ENCODE peak calls at places on chromosomes 12 and 14, in five cellular contexts. M is A549, U is LNCaP clone FGC, C is glutamatergic neuron, G is Peyer's patch. H is an unnamed sample.

GRCh38 chr14:41950428-41950827 is 343.8 kb downstream of the LRFN5 start:
- DNase-seq in M (no peak), U (no peak), C (no peak), G (no peak), H (no peak)

GRCh38 chr12:16344269-16344668 is 3.2 kb upstream of the MGST1 start:
- DNase-seq in M (no peak), U (no peak), C (no peak), G (no peak), H (no peak)

GRCh38 chr12:26878661-26879119 is 45.7 kb upstream of the ITPR2 start:
- DNase-seq in M (no peak), U (peak), C (peak), G (peak), H (no peak)

GRCh38 chr14:60654303-60654925 is 5.1 kb upstream of the SIX1 start:
- DNase-seq in M (no peak), U (no peak), C (no peak), G (no peak), H (no peak)

GRCh38 chr12:131592972-131593371 is 117.9 kb upstream of the SFSWAP start:
- DNase-seq in M (no peak), U (no peak), C (peak), G (no peak), H (no peak)

GRCh38 chr12:65876898-65877721 is 52.8 kb downstream of the HMGA2 start:
- DNase-seq in M (no peak), U (no peak), C (no peak), G (no peak), H (no peak)

GRCh38 chr12:32455607-32456063 is 56.3 kb downstream of the FGD4 start:
- DNase-seq in M (peak), U (peak), C (no peak), G (no peak), H (peak)

GRCh38 chr14:95244587-95244986 is 75.1 kb downstream of the CLMN start:
- DNase-seq in M (no peak), U (no peak), C (no peak), G (no peak), H (no peak)

GRCh38 chr14:83379371-83379770 is 1845.7 kb upstream of the SEL1L start:
- DNase-seq in M (no peak), U (no peak), C (no peak), G (no peak), H (no peak)

GRCh38 chr12:91920276-91920675 is 225.4 kb downstream of the BTG1 start:
- DNase-seq in M (no peak), U (no peak), C (no peak), G (no peak), H (no peak)

GRCh38 chr12:57429473-57430116 is 1.2 kb downstream of the R3HDM2 start:
- DNase-seq in M (no peak), U (no peak), C (no peak), G (no peak), H (no peak)

GRCh38 chr12:122197612-122197966 is 5.9 kb upstream of the B3GNT4 start:
- DNase-seq in M (no peak), U (no peak), C (no peak), G (no peak), H (no peak)

GRCh38 chr12:120698677-120699076 is 11.6 kb upstream of the UNC119B start:
- DNase-seq in M (no peak), U (no peak), C (no peak), G (no peak), H (no peak)

GRCh38 chr14:34003691-34004090 is 52.8 kb upstream of the EGLN3 start:
- DNase-seq in M (no peak), U (no peak), C (no peak), G (no peak), H (no peak)

GRCh38 chr14:54782803-54783659 is 119.6 kb downstream of the GCH1 start:
- DNase-seq in M (no peak), U (no peak), C (no peak), G (peak), H (no peak)

GRCh38 chr12:22018860-22019259 is 27.2 kb upstream of the CMAS start:
- DNase-seq in M (no peak), U (no peak), C (no peak), G (no peak), H (no peak)

GRCh38 chr12:6927379-6927991 is at the start of gene ATN1:
- DNase-seq in M (peak), U (no peak), C (peak), G (no peak), H (peak)

GRCh38 chr12:32964981-32965585 is 68.5 kb upstream of the PKP2 start:
- DNase-seq in M (no peak), U (no peak), C (no peak), G (no peak), H (no peak)

GRCh38 chr12:89939468-89940215 is 231.0 kb upstream of the ATP2B1 start:
- DNase-seq in M (no peak), U (no peak), C (no peak), G (no peak), H (no peak)

GRCh38 chr14:65040666-65041433 is 54.2 kb downstream of the FNTB start:
- DNase-seq in M (no peak), U (no peak), C (no peak), G (no peak), H (no peak)

GRCh38 chr14:53619625-53620324 is 336.9 kb downstream of the BMP4 start:
- DNase-seq in M (no peak), U (no peak), C (no peak), G (no peak), H (no peak)

GRCh38 chr14:69493038-69493437 is 8.5 kb downstream of the PLEKHD1 start:
- DNase-seq in M (no peak), U (no peak), C (no peak), G (no peak), H (no peak)

GRCh38 chr14:60274448-60274847 is 25.4 kb downstream of the PPM1A start:
- DNase-seq in M (no peak), U (no peak), C (no peak), G (no peak), H (no peak)

GRCh38 chr12:47734725-47735480 is 9.6 kb upstream of the ENDOU start:
- DNase-seq in M (no peak), U (no peak), C (peak), G (no peak), H (no peak)

GRCh38 chr12:34402899-34403705 is 380.8 kb downstream of the ALG10 start:
- DNase-seq in M (no peak), U (no peak), C (peak), G (peak), H (no peak)

GRCh38 chr12:19120795-19121194 is 8.7 kb upstream of the PLEKHA5 start:
- DNase-seq in M (no peak), U (no peak), C (no peak), G (no peak), H (no peak)

GRCh38 chr12:56999456-56999855 is 6.9 kb downstream of the ZBTB39 start:
- DNase-seq in M (no peak), U (no peak), C (no peak), G (no peak), H (no peak)

GRCh38 chr14:40394634-40395340 is 962.6 kb upstream of the FBXO33 start:
- DNase-seq in M (no peak), U (no peak), C (no peak), G (no peak), H (no peak)

GRCh38 chr14:103078860-103079587 is 5.0 kb upstream of the LBHD2 start:
- DNase-seq in M (no peak), U (no peak), C (no peak), G (no peak), H (no peak)

GRCh38 chr12:113196996-113197395 is 11.5 kb downstream of the RITA1 start:
- DNase-seq in M (peak), U (no peak), C (peak), G (peak), H (peak)

GRCh38 chr12:122116707-122117535 is 38.4 kb downstream of the MLXIP start:
- DNase-seq in M (no peak), U (no peak), C (no peak), G (no peak), H (no peak)

GRCh38 chr12:13836116-13836515 is 145.3 kb downstream of the GRIN2B start:
- DNase-seq in M (no peak), U (no peak), C (no peak), G (no peak), H (no peak)

GRCh38 chr12:47722926-47723631 is 2.2 kb downstream of the ENDOU start:
- DNase-seq in M (no peak), U (no peak), C (no peak), G (no peak), H (no peak)

GRCh38 chr14:75125617-75126016 is 1.2 kb downstream of the NEK9 start:
- DNase-seq in M (no peak), U (no peak), C (no peak), G (no peak), H (no peak)

GRCh38 chr14:68279777-68280233 is 460.2 kb downstream of the RAD51B start:
- DNase-seq in M (no peak), U (no peak), C (no peak), G (peak), H (no peak)

GRCh38 chr12:6226002-6226700 is 26.0 kb downstream of the CD9 start:
- DNase-seq in M (no peak), U (peak), C (no peak), G (no peak), H (no peak)

GRCh38 chr12:47882796-47883546 is 21.8 kb downstream of the VDR start:
- DNase-seq in M (no peak), U (no peak), C (no peak), G (no peak), H (no peak)

GRCh38 chr12:132710422-132711168 is at the start of gene PGAM5:
- DNase-seq in M (peak), U (peak), C (peak), G (peak), H (peak)
- TF ChIP-seq CTCF in M (no peak), U (peak), C (no peak), G (peak), H (no peak)

DNA sequence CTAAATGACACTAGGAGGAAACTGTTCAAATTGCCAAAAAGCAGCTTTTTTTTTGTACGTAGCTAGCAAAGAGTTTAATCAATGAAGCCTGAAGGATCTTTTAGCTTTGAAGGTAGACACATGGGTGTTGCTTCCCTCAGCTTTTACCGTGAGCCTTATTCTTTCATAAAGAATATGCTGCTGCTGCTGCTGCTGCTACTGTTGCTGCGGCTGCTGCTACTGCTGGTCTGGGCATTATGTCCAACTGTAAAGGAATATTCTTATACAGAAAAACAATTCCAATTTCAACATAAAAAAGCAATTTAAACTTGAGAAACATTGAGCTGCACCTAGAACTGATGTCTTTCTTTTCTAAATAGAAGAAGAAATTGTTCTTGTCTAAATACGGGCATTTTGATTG is 38.9 kb upstream of the PPP1R12A start:
- DNase-seq in M (no peak), U (no peak), C (no peak), G (no peak), H (no peak)
- TF ChIP-seq CTCF in M (no peak), U (no peak), C (no peak), G (no peak), H (no peak)

DNA sequence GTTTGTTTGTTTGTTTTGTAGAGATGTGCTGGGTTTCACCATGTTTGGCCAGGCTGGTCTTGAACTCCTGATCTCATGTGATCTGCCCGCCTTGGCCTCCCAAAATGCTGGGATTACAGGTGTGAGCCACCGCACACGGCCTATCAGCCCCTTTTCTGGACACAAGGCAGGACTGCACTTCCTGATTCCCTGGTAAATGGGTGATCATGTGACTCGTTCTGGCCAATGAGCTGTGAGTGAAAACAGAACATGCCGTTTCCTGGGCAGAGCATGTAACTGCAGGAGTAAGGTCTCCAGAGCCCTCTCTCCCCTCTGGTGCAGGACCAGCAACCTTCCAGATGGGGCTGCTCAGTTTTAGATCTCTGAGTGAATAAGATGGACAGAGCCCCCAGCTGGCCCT is 92.7 kb downstream of the ITPK1 start:
- DNase-seq in M (no peak), U (no peak), C (peak), G (no peak), H (no peak)
- TF ChIP-seq CTCF in M (no peak), U (no peak), C (no peak), G (no peak), H (no peak)

GRCh38 chr14:32996343-32996742 is 57.7 kb downstream of the NPAS3 start:
- DNase-seq in M (no peak), U (no peak), C (no peak), G (no peak), H (no peak)

DNA sequence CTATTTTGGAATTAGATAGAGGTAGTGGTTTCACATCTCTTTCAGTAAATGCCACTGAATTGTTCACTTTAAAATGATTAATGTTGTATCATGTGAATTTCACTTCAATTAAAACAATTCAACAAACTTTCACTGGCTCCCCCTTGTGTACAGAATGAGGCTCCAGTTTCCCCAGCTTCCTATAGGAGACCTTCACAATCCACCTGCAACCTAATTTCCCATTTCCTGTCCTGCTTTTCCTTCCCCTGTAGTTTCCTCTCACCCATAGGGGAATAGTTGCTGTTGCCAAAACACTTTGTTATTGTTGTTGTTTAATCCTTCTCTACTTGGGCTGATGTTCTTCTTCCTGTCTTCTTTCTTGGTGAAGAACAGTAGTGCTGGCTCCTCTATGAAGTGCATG is 59.8 kb downstream of the NPAS3 start:
- DNase-seq in M (no peak), U (no peak), C (no peak), G (no peak), H (no peak)
- TF ChIP-seq CTCF in M (peak), U (peak), C (no peak), G (peak), H (peak)

GRCh38 chr14:90579816-90580215 is 183.0 kb downstream of the CALM1 start:
- DNase-seq in M (no peak), U (no peak), C (no peak), G (no peak), H (no peak)
- TF ChIP-seq CTCF in M (no peak), U (no peak), C (no peak), G (no peak), H (no peak)

GRCh38 chr12:52200086-52200782 is 8.4 kb upstream of the KRT80 start:
- DNase-seq in M (no peak), U (no peak), C (peak), G (no peak), H (no peak)

GRCh38 chr12:52197371-52198231 is 5.8 kb upstream of the KRT80 start:
- DNase-seq in M (no peak), U (no peak), C (no peak), G (no peak), H (no peak)

GRCh38 chr12:52200783-52201519 is 9.1 kb upstream of the KRT80 start:
- DNase-seq in M (no peak), U (no peak), C (peak), G (no peak), H (no peak)

GRCh38 chr12:52198454-52199215 is 6.8 kb upstream of the KRT80 start:
- DNase-seq in M (no peak), U (no peak), C (peak), G (no peak), H (no peak)

GRCh38 chr12:52199294-52199920 is 7.6 kb upstream of the KRT80 start:
- DNase-seq in M (no peak), U (no peak), C (peak), G (no peak), H (no peak)
- TF ChIP-seq CTCF in M (no peak), U (no peak), C (no peak), G (no peak), H (no peak)

H was measured in neural crest cell.